ENCODE peak calls at places on chromosomes 3 and 15, in six cellular contexts. J, G, H, T, F and R are unnamed samples. For H4K20me1, the result is how much of the 10 kb centered on the place peaks cover.

GRCh38 chr15:45179221-45179985 is 8.4 kb downstream of the SHF start:
- DNase-seq in J (peak), T (no peak), G (peak), F (no peak), H (peak), R (no peak)

GRCh38 chr3:154428369-154429206 is 1.4 kb downstream of the GPR149 start:
- DNase-seq in H (no peak), F (no peak), G (no peak), J (no peak), T (no peak), R (no peak)

GRCh38 chr15:55183679-55184078 is 13.1 kb downstream of the RSL24D1 start:
- DNase-seq in J (no peak), H (no peak), F (no peak), G (no peak), T (peak), R (peak)

GRCh38 chr15:62624541-62625399 is 417.8 kb upstream of the TPM1 start:
- DNase-seq in H (no peak), J (no peak), T (peak), G (no peak), F (peak), R (peak)

GRCh38 chr3:128075516-128076464 is 23.6 kb downstream of the SEC61A1 start:
- DNase-seq in F (peak), T (peak), G (peak), H (peak), J (no peak), R (peak)

GRCh38 chr15:100314809-100315400 is 26.9 kb downstream of the ADAMTS17 start:
- DNase-seq in G (no peak), J (no peak), F (no peak), H (no peak), T (no peak), R (no peak)

GRCh38 chr3:59043391-59043790 is 6.4 kb downstream of the CFAP20DC start:
- DNase-seq in J (no peak), G (no peak), H (no peak), T (no peak), F (no peak), R (no peak)

GRCh38 chr3:155086041-155086440 is 5.9 kb downstream of the MME start:
- DNase-seq in H (no peak), G (no peak), F (no peak), T (no peak), J (no peak), R (no peak)

GRCh38 chr3:111210003-111210699 is 138.5 kb downstream of the NECTIN3 start:
- DNase-seq in T (peak), J (no peak), G (no peak), F (peak), H (no peak), R (peak)

GRCh38 chr3:14253022-14253761 is 74.6 kb downstream of the LSM3 start:
- DNase-seq in J (peak), G (no peak), H (no peak), F (no peak), T (peak), R (peak)
- H4K20me1 ChIP-seq in J (under half), G (under half), H (under half), F (under half), T (under half), R (under half)

DNA sequence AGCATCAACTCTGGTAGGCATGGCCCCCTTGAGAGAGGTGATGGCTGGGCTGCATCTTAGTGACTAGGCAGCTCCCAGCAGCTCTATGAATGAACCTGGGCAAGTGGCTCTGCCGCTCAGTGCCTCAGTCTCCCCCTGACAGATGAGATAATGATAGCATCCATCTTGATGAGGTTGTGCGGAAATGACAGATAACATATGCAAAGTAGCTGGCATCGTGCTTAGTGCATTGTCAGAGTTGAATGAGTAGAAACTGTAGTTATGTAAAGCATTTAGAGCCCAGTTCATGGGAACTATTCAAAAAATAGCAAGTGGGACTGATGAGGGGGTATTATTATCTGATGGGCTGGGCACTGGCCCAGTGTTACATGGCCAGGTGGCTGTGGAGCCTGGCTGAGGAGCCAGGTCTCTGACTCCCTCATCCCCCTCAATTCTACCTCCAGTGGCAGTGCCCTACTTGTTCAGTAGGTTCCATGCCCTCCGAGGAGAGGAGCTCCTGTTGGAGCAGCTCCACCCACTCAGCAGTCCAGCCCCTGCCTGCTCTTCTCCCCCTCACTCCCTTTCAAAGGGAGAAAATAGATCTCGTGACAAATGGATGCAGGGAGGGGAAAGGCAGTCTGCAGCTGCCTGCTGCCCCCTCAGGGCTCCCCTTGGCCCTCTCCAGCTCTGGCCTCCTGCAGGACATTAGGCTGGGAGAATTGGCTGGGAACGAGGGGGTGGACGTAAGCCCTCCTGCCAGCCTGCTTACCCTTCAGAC is 6.6 kb downstream of the PRKCD start:
- DNase-seq in H (peak), G (no peak), J (no peak), F (no peak), T (no peak), R (no peak)
- H4K20me1 ChIP-seq in H (under half), G (under half), J (under half), F (under half), T (under half), R (under half)

GRCh38 chr3:152314677-152315353 is 46.1 kb downstream of the MBNL1 start:
- DNase-seq in H (no peak), F (no peak), T (no peak), G (no peak), J (peak), R (no peak)
- H4K20me1 ChIP-seq in H (under half), F (under half), T (under half), G (under half), J (under half), R (under half)

GRCh38 chr3:135134293-135134692 is 339.2 kb downstream of the EPHB1 start:
- DNase-seq in H (no peak), J (no peak), G (no peak), T (no peak), F (no peak), R (no peak)
- H4K20me1 ChIP-seq in H (under half), J (under half), G (under half), T (under half), F (under half), R (under half)

DNA sequence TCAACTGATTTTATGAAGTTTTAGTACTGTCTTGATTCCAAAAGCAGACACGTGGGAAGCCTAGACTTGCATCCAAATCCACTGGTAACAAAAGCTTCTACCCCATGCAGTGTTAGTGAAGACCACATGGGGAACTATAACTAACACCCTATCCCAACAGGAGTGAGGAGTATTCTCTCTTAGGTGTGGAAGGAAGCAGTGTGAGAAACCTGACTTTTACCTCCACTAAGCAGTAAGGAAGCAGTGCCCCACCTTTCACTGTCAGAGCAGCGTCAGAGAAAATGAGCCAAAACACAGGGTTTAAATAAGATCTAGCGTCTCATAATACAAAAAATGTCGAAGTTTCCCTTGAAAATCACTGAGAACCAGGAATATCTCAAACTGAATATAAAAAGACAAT is 60.5 kb downstream of the DLG1 start:
- DNase-seq in G (no peak), F (no peak), H (no peak), J (no peak), T (no peak), R (no peak)
- H4K20me1 ChIP-seq in G (under half), F (under half), H (under half), J (under half), T (under half), R (half or more)

GRCh38 chr3:52544937-52545336 is 8.5 kb downstream of the UQCC5 start:
- DNase-seq in T (no peak), H (no peak), F (no peak), J (no peak), G (no peak), R (no peak)

GRCh38 chr3:52551118-52551517 is 14.7 kb downstream of the UQCC5 start:
- DNase-seq in H (no peak), F (no peak), G (no peak), T (no peak), J (no peak), R (no peak)

GRCh38 chr3:52547143-52547542 is 10.7 kb downstream of the UQCC5 start:
- DNase-seq in J (no peak), G (no peak), T (no peak), H (no peak), F (no peak), R (no peak)

GRCh38 chr3:52541050-52541449 is 4.6 kb downstream of the UQCC5 start:
- DNase-seq in J (no peak), T (no peak), G (no peak), F (no peak), H (no peak), R (no peak)

DNA sequence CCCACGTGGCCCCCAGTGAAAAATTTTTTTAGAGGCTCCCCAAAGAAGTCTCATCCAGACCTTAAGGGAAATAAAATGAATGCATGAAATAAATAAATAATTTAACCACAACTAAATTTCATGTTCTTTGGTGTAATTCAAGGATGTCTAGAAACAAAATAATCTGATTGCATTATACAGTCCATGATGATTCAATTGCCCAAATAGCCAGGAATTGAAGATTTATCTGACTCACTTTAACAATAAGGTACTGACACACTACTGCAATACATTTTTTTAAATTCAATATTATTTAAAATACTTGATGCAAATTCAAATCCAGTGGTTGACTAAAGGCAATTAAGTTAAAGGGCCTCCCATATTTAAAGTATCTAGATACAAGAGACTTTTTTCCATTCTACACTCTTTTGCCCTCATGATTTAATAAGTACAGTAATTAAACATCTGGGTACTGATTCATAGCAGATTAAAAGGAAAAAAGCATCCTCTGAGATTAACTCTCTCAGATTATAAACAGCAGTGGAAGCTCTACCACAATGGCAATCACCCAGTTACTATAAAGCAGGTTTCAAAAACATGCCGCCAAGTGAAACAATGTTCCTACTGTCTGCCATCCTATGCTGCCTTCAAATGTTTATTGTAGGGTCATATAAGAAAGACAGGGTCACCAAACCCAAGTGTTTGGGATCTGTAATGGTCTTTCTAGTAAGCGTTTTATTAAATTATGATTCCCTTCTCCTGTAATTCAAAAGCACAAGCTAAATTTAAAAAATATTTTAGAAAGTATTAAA is 9.9 kb downstream of the UQCC5 start:
- DNase-seq in G (no peak), H (no peak), J (no peak), F (no peak), T (peak), R (no peak)
- H4K20me1 ChIP-seq in G (under half), H (under half), J (under half), F (under half), T (under half), R (under half)

DNA sequence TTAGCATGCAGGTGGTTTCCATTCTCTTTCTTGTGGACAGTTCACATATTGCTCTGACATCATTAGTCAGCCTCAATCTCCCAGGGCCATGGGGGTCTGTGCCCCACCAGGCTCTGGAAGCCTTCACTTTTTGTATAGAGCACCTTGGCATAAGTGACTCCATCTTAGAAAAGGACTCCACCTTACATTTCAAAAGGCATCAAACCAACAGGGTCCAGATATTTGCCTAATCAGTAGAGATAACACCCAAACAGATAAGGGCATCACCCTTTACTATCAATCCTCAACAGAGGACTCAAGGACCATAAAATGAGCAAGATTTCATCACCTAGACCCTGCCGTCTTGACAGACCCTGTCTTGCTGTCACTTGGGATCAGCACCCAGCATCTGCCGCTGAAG is 35.7 kb upstream of the LCTL start:
- DNase-seq in G (no peak), H (no peak), J (no peak), T (no peak), F (no peak), R (no peak)
- H4K20me1 ChIP-seq in G (under half), H (under half), J (under half), T (under half), F (under half), R (under half)

GRCh38 chr15:89805241-89806216 is 9.1 kb downstream of the ANPEP start:
- DNase-seq in G (no peak), H (no peak), F (no peak), T (no peak), J (no peak), R (no peak)
- H4K20me1 ChIP-seq in G (under half), H (under half), F (under half), T (under half), J (under half), R (under half)